ENCODE peak calls at places on chromosomes 6 and 20, in four cellular contexts. G, W, H and M are unnamed samples.
A peak's percentile ranks its signal among the peaks of the same experiment; 100 is the strongest.

GRCh38 chr6:134810402-134810801 is 139.5 kb downstream of the ALDH8A1 start:
- DNase-seq in G (no peak), W (no peak), H (no peak), M (no peak)

GRCh38 chr6:42038811-42039408 is 11.4 kb upstream of the TAF8 start:
- DNase-seq in G (no peak), W (no peak), H (no peak), M (no peak)

GRCh38 chr20:19802492-19803158 is 44.6 kb downstream of the RIN2 start:
- DNase-seq in G (peak; percentile 63), W (peak; percentile 89), H (no peak), M (no peak)

GRCh38 chr6:52162940-52163908 is 23.0 kb upstream of the IL17A start:
- DNase-seq in G (peak; percentile 17), W (peak; percentile 34), H (no peak), M (peak; percentile 20)

GRCh38 chr6:73481969-73482368 is 20.4 kb downstream of the MTO1 start:
- DNase-seq in G (no peak), W (no peak), H (no peak), M (no peak)

GRCh38 chr20:40493071-40493470 is 196.0 kb downstream of the MAFB start:
- DNase-seq in G (no peak), W (peak; percentile 28), H (peak; percentile 32), M (no peak)

GRCh38 chr6:125904871-125905270 is 51.7 kb upstream of the HINT3 start:
- DNase-seq in G (no peak), W (peak; percentile 99), H (no peak), M (no peak)

GRCh38 chr20:32249030-32249738 is 28.3 kb upstream of the KIF3B start:
- DNase-seq in G (no peak), W (no peak), H (no peak), M (no peak)

GRCh38 chr6:162712694-162713093 is 14.9 kb downstream of the PRKN start:
- DNase-seq in G (no peak), W (no peak), H (no peak), M (no peak)

GRCh38 chr6:97630592-97630991 is 347.6 kb upstream of the MMS22L start:
- DNase-seq in G (no peak), W (peak; percentile 8), H (no peak), M (no peak)

GRCh38 chr20:58665606-58666005 is 14.5 kb downstream of the STX16 start:
- DNase-seq in G (no peak), W (no peak), H (no peak), M (no peak)

GRCh38 chr20:16434087-16434664 is 139.1 kb downstream of the KIF16B start:
- DNase-seq in G (peak; percentile 28), W (peak; percentile 16), H (peak; percentile 38), M (peak; percentile 51)

GRCh38 chr20:53032021-53033001 is 60.2 kb downstream of the TSHZ2 start:
- DNase-seq in G (no peak), W (peak; percentile 87), H (no peak), M (no peak)

GRCh38 chr20:50121858-50122271 is 8.9 kb upstream of the UBE2V1 start:
- DNase-seq in G (peak; percentile 72), W (no peak), H (no peak), M (no peak)

GRCh38 chr6:123323419-123324329 is 313.1 kb downstream of the TRDN start:
- DNase-seq in G (no peak), W (peak; percentile 2), H (no peak), M (no peak)

GRCh38 chr6:36349240-36349639 is 12.6 kb upstream of the BNIP5 start:
- DNase-seq in G (no peak), W (peak; percentile 54), H (no peak), M (no peak)

GRCh38 chr6:108800510-108800909 is 47.7 kb upstream of the ARMC2 start:
- DNase-seq in G (no peak), W (no peak), H (no peak), M (no peak)

GRCh38 chr6:154491567-154492470 is 18.7 kb downstream of the CNKSR3 start:
- DNase-seq in G (no peak), W (no peak), H (no peak), M (no peak)

GRCh38 chr6:37078814-37079213 is 73.4 kb downstream of the FGD2 start:
- DNase-seq in G (no peak), W (no peak), H (no peak), M (no peak)

GRCh38 chr20:12966468-12967085 is 42.2 kb upstream of the SPTLC3 start:
- DNase-seq in G (no peak), W (peak; percentile 26), H (no peak), M (no peak)

GRCh38 chr6:18491303-18492090 is 104.3 kb downstream of the RNF144B start:
- DNase-seq in G (no peak), W (peak; percentile 55), H (no peak), M (peak; percentile 25)

GRCh38 chr20:36064661-36065426 is 89.7 kb upstream of the EPB41L1 start:
- DNase-seq in G (peak; percentile 99), W (peak; percentile 85), H (peak; percentile 98), M (peak; percentile 76)

GRCh38 chr6:158439255-158439654 is 120.6 kb upstream of the TMEM181 start:
- DNase-seq in G (no peak), W (no peak), H (no peak), M (no peak)

GRCh38 chr20:24867556-24867955 is 81.5 kb upstream of the CST7 start:
- DNase-seq in G (no peak), W (no peak), H (no peak), M (no peak)

GRCh38 chr20:663315-664090 is 10.5 kb upstream of the SRXN1 start:
- DNase-seq in G (no peak), W (peak; percentile 47), H (no peak), M (no peak)

GRCh38 chr6:144334150-144334708 is 49.1 kb downstream of the UTRN start:
- DNase-seq in G (no peak), W (no peak), H (no peak), M (no peak)

GRCh38 chr20:5362771-5363170 is 46.0 kb upstream of the PROKR2 start:
- DNase-seq in G (no peak), W (no peak), H (no peak), M (no peak)

GRCh38 chr20:19973920-19974620 is 43.1 kb upstream of the NAA20 start:
- DNase-seq in G (no peak), W (peak; percentile 79), H (peak; percentile 42), M (no peak)

GRCh38 chr6:134029495-134030455 is 22.6 kb downstream of the SLC2A12 start:
- DNase-seq in G (no peak), W (peak; percentile 71), H (no peak), M (no peak)

GRCh38 chr6:71258078-71258866 is 30.3 kb upstream of the OGFRL1 start:
- DNase-seq in G (no peak), W (no peak), H (no peak), M (no peak)

GRCh38 chr20:3092611-3093379 is 8.3 kb upstream of the AVP start:
- DNase-seq in G (peak; percentile 90), W (no peak), H (no peak), M (no peak)

GRCh38 chr20:49811825-49812462 is 684 bp upstream of the SLC9A8 start:
- DNase-seq in G (peak; percentile 30), W (no peak), H (no peak), M (no peak)

GRCh38 chr6:125285936-125286335 is 15.8 kb downstream of the HDDC2 start:
- DNase-seq in G (no peak), W (no peak), H (no peak), M (no peak)

GRCh38 chr6:79570129-79570801 is 33.0 kb upstream of the LCA5 start:
- DNase-seq in G (peak; percentile 56), W (peak; percentile 73), H (peak; percentile 70), M (no peak)

GRCh38 chr20:25081065-25081729 is 744 bp downstream of the VSX1 start:
- DNase-seq in G (peak; percentile 94), W (no peak), H (peak; percentile 28), M (peak; percentile 52)

DNA sequence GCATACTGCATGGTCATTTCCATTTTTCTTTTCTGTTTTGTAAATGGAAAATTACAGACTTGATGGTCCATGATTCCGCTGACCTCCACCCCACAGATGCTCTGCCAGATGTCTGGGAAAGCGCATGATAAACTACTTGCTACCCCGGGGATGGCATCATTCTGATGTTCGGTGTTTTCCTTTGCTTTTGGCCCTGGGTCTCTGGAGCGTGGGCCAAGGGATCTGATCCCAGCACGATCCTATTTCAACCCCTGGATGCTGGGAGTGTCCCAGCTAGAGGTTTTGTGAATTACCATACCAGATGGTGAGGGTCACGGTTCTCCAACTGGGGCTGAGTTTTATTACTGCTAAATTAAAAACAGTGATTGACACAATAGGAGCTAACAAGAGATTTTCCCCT is 25.2 kb upstream of the MYLIP start:
- DNase-seq in G (no peak), W (no peak), H (no peak), M (no peak)
- H3K4me3 ChIP-seq in G (no peak overlapping the region), W (no peak overlapping the region), H (no peak overlapping the region), M (no peak overlapping the region)

DNA sequence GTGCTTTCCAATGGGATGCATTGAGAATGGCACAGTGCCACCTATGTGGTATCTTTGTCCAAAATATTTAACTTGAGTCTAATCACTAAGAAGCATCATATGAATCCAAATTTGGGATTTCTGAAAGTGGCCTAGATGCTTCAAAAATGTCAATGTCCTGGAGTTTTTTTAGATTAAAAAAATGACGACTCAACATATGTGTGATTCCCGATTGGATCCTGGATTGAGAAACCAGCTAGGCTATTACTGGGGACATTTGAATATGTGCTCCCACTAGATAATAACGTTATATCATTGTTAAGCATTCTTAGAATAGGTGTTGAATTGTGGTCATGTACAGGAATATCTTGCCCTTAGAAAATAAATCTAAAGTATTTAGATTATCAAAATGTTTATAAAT is 189.2 kb downstream of the TBXT start:
- DNase-seq in G (no peak), W (no peak), H (no peak), M (no peak)
- H3K4me3 ChIP-seq in G (no peak overlapping the region), W (no peak overlapping the region), H (no peak overlapping the region), M (no peak overlapping the region)

GRCh38 chr6:34223381-34223963 is 13.2 kb upstream of the HMGA1 start:
- DNase-seq in G (no peak), W (no peak), H (no peak), M (no peak)
- H3K4me3 ChIP-seq in G (peak overlapping the region; percentile 39), W (peak overlapping the region; percentile 35), H (peak overlapping the region; percentile 32), M (peak overlapping the region; percentile 47)

GRCh38 chr6:168078943-168079405 is at the start of gene FRMD1:
- DNase-seq in G (no peak), W (no peak), H (peak; percentile 62), M (no peak)
- H3K4me3 ChIP-seq in G (no peak within 1 kb of the TSS), W (no peak within 1 kb of the TSS), H (no peak within 1 kb of the TSS), M (no peak within 1 kb of the TSS)

DNA sequence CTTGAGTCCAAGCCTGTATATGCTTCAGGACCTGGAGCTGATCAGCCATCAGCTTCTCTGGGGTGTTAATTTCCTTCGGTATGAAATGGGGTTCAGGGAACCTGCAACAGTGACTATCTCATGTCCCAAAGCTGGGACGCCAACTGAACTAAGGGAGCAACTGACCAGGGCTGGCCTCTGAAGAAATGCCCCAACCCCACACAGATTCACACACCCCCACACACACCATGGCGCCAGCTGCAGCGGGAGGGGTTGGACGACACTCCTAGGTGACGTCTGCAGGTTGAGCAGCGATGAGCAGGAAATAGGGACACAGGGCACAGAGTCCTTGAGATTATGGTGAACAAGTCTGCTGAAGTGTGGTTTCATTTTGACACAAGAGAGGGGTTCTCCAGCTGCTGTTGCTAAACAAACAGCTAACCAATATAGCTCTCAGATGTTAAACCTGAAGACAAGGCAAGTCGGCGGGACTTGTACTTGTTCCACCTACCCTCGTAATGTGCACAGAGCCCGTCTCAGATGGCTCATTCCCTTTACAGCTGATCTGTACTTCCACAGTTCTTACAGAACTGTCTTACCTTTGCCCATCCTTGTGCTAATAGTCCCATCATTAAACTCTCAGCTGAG is 7.5 kb upstream of the ADTRP start:
- DNase-seq in G (no peak), W (no peak), H (no peak), M (no peak)
- H3K4me3 ChIP-seq in G (no peak overlapping the region), W (no peak overlapping the region), H (no peak overlapping the region), M (no peak overlapping the region)